ENCODE peak calls at places on chromosomes 3 and 15, in eight cellular contexts. C is A549, Q is HepG2, B is Panc1, E is GM23338, K is K562, M is SK-N-SH, V is GM12878. Y is an unnamed sample.
A peak's percentile ranks its signal among the peaks of the same experiment; 100 is the strongest.

GRCh38 chr3:40800343-40800742 is 275.6 kb downstream of the ZNF621 start:
- DNase-seq in C (peak; percentile 43), Q (peak; percentile 57), B (peak; percentile 5), E (peak; percentile 21), K (no peak), M (no peak), V (no peak), Y (peak; percentile 51)

GRCh38 chr15:39850436-39850835 is 67.8 kb upstream of the FSIP1 start:
- DNase-seq in C (no peak), Q (no peak), B (no peak), E (no peak), K (no peak), M (no peak), V (no peak), Y (no peak)

GRCh38 chr3:140086642-140087041 is 151.7 kb downstream of the CLSTN2 start:
- DNase-seq in C (no peak), Q (no peak), B (no peak), E (no peak), K (no peak), M (no peak), V (no peak), Y (no peak)

GRCh38 chr3:109346099-109346498 is 8.8 kb upstream of the DPPA4 start:
- DNase-seq in C (no peak), Q (no peak), B (no peak), E (peak; percentile 55), K (no peak), M (no peak), V (no peak), Y (no peak)

GRCh38 chr3:154926721-154927120 is 153.4 kb upstream of the MME start:
- DNase-seq in C (no peak), Q (no peak), B (no peak), E (no peak), K (no peak), M (no peak), V (no peak), Y (no peak)

GRCh38 chr3:158470944-158471638 is 99.9 kb upstream of the MLF1 start:
- DNase-seq in C (peak; percentile 1), Q (no peak), B (no peak), E (no peak), K (peak; percentile 7), M (no peak), V (no peak), Y (no peak)

GRCh38 chr3:157042226-157042625 is 117.7 kb downstream of the CCNL1 start:
- DNase-seq in C (no peak), Q (no peak), B (no peak), E (no peak), K (no peak), M (no peak), V (no peak), Y (no peak)

GRCh38 chr3:171860830-171861535 is 17.8 kb downstream of the TMEM212 start:
- DNase-seq in C (no peak), Q (no peak), B (no peak), E (no peak), K (no peak), M (no peak), V (no peak), Y (no peak)

GRCh38 chr15:29220852-29221251 is 48.8 kb downstream of the NSMCE3 start:
- DNase-seq in C (no peak), Q (no peak), B (no peak), E (no peak), K (no peak), M (no peak), V (no peak), Y (no peak)

GRCh38 chr3:185504636-185505035 is 5.8 kb upstream of the TMEM41A start:
- DNase-seq in C (peak; percentile 20), Q (no peak), B (no peak), E (no peak), K (no peak), M (no peak), V (no peak), Y (no peak)

GRCh38 chr15:73633991-73634495 is 854 bp upstream of the NPTN start:
- DNase-seq in C (peak; percentile 69), Q (peak; percentile 53), B (peak; percentile 64), E (no peak), K (no peak), M (no peak), V (no peak), Y (no peak)

GRCh38 chr3:122014741-122015140 is 7.3 kb downstream of the ILDR1 start:
- DNase-seq in C (no peak), Q (no peak), B (no peak), E (no peak), K (no peak), M (no peak), V (peak; percentile 91), Y (no peak)

GRCh38 chr15:34496616-34497015 is 59.0 kb upstream of the GOLGA8A start:
- DNase-seq in C (no peak), Q (no peak), B (no peak), E (no peak), K (no peak), M (peak; percentile 19), V (no peak), Y (no peak)

GRCh38 chr3:124486324-124486723 is 243.9 kb upstream of the UMPS start:
- DNase-seq in C (peak; percentile 23), Q (no peak), B (no peak), E (peak; percentile 23), K (no peak), M (no peak), V (no peak), Y (no peak)

GRCh38 chr15:98657721-98658120 is 9.4 kb downstream of the IGF1R start:
- DNase-seq in C (no peak), Q (no peak), B (no peak), E (no peak), K (no peak), M (no peak), V (no peak), Y (no peak)

GRCh38 chr3:153614563-153614962 is 452.5 kb downstream of the RAP2B start:
- DNase-seq in C (peak; percentile 37), Q (no peak), B (no peak), E (no peak), K (no peak), M (no peak), V (no peak), Y (no peak)

GRCh38 chr3:110419096-110419495 is 652.5 kb upstream of the NECTIN3 start:
- DNase-seq in C (peak; percentile 47), Q (no peak), B (no peak), E (peak; percentile 8), K (peak; percentile 2), M (no peak), V (no peak), Y (no peak)

GRCh38 chr15:75232826-75233503 is 25.2 kb upstream of the GOLGA6C start:
- DNase-seq in C (no peak), Q (no peak), B (no peak), E (no peak), K (no peak), M (no peak), V (no peak), Y (no peak)

GRCh38 chr3:28745436-28745835 is 396.8 kb upstream of the AZI2 start:
- DNase-seq in C (no peak), Q (no peak), B (no peak), E (no peak), K (no peak), M (no peak), V (no peak), Y (no peak)

GRCh38 chr3:15460891-15461524 is 33.6 kb downstream of the EAF1 start:
- DNase-seq in C (no peak), Q (no peak), B (no peak), E (no peak), K (no peak), M (peak; percentile 82), V (no peak), Y (peak; percentile 53)
- TF ChIP-seq REST in C (no peak), Q (no peak), B (no peak), E (no peak), K (no peak), M (no peak), V (no peak), Y (no peak)

GRCh38 chr15:70252936-70253280 is 155.2 kb upstream of the TLE3 start:
- DNase-seq in C (no peak), Q (no peak), B (no peak), E (no peak), K (no peak), M (no peak), V (no peak), Y (no peak)
- TF ChIP-seq REST in C (no peak), Q (no peak), B (no peak), E (no peak), K (no peak), M (no peak), V (no peak), Y (no peak)

GRCh38 chr3:119033393-119034255 is 1.0 kb downstream of the IGSF11 start:
- DNase-seq in C (no peak), Q (no peak), B (no peak), E (no peak), K (no peak), M (no peak), V (no peak), Y (no peak)

GRCh38 chr3:119035014-119035346 is 334 bp upstream of the IGSF11 start:
- DNase-seq in C (no peak), Q (no peak), B (no peak), E (peak; percentile 84), K (no peak), M (no peak), V (no peak), Y (no peak)

DNA sequence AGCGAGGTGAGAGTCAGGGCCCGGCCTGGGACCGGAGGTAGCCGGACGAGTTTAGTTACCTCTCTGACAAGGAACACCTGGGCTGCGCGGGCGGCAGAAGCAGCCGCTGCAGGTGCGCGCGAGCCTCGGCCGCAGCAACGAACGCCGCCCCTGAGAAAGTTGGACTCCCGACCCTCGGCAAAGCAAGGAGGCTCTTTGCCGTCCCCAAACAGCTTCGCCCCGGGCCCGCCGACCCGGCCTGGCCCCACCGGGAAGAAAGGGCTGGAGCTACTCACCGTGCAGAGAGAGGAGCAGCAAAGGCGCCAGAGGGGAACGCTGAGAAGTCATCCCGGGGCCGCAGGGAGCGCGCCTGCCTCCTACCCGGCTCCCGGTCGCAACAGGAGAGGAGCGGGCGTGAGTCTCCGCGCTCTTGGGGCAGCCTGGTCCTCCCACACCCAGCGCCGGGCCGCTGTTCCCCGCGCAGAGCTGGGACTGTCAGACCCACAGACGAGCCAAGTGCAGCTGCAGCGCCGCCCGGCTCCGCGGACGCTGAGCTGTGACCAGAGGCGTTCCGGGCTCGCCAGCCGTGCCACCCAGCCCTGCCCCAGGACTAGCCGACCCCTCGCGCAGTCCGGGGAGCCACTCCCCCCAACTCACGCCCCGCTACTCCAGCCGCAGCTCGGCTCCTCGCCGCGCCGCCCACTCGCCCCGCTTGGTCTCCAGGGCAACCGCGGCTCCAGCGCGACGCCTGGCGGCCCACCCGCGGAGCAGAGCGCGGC is at the start of gene IGSF11:
- DNase-seq in C (peak; percentile 82), Q (peak; percentile 9), B (no peak), E (peak; percentile 92), K (peak; percentile 73), M (peak; percentile 96), V (no peak), Y (peak; percentile 19)
- TF ChIP-seq REST in C (no peak), Q (no peak), B (no peak), E (no peak), K (peak; percentile 48), M (no peak), V (no peak), Y (no peak)

DNA sequence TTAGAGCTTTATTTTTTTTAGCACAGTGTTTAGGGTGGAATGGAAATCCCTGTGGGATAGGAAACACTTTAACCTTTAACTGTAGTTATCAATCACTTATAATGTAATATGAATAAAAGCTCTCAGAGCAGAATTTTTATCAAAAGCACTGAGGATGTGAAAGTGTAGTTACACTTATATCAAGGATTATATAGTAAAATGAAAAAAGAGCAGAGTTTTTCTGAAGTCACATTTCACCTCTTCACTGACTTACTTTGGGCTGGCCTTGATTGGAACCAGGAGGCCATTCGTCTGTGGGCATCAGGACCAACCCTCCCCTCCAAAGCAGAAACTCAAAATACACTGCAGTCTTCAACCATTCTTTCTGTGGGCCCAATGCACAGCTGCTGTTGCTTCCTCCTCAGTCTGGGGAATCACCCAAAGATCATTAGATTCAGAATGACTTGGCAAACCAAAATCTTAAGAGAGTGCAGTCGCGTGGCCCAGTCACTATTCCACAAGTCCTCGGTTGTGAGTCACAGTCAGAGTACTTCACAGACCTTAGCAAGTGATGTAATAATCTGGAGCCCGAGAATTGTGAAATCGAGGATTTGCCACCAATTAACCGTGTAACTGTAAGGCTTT is 132.6 kb upstream of the COL8A1 start:
- DNase-seq in C (peak; percentile 46), Q (no peak), B (no peak), E (no peak), K (peak; percentile 0), M (no peak), V (peak; percentile 91), Y (peak; percentile 85)
- TF ChIP-seq REST in C (no peak), Q (no peak), B (no peak), E (no peak), K (no peak), M (no peak), V (peak; percentile 7), Y (no peak)